ENCODE peak calls at places on chromosome 14, in four cellular contexts. H, I, L and G are unnamed samples.

GRCh38 chr14:62696261-62696968 is 348.8 kb downstream of the KCNH5 start:
- DNase-seq in H (peak; percentile 82), I (peak; percentile 60), L (no peak), G (peak; percentile 77)

GRCh38 chr14:24833385-24833784 is 199.4 kb upstream of the GZMB start:
- DNase-seq in H (no peak), I (no peak), L (no peak), G (no peak)

GRCh38 chr14:102827716-102828115 is 50.5 kb downstream of the TRAF3 start:
- DNase-seq in H (no peak), I (no peak), L (no peak), G (no peak)

GRCh38 chr14:59771577-59771976 is 99.0 kb downstream of the RTN1 start:
- DNase-seq in H (no peak), I (no peak), L (no peak), G (no peak)

GRCh38 chr14:81127785-81128184 is 93.0 kb downstream of the GTF2A1 start:
- DNase-seq in H (no peak), I (no peak), L (no peak), G (no peak)

GRCh38 chr14:64541261-64541970 is 875 bp downstream of the HSPA2 start:
- DNase-seq in H (peak; percentile 22), I (no peak), L (no peak), G (peak; percentile 66)

GRCh38 chr14:67207810-67208209 is 18.6 kb downstream of the GARIN2 start:
- DNase-seq in H (no peak), I (no peak), L (no peak), G (no peak)

GRCh38 chr14:101103321-101103901 is 199.9 kb upstream of the RTL1 start:
- DNase-seq in H (peak; percentile 52), I (no peak), L (no peak), G (no peak)

GRCh38 chr14:59085207-59085739 is 103.2 kb upstream of the DAAM1 start:
- DNase-seq in H (peak; percentile 47), I (no peak), L (no peak), G (peak; percentile 16)

GRCh38 chr14:54220697-54221431 is 175.9 kb upstream of the CDKN3 start:
- DNase-seq in H (no peak), I (no peak), L (no peak), G (no peak)

GRCh38 chr14:54221432-54221803 is 175.4 kb upstream of the CDKN3 start:
- DNase-seq in H (no peak), I (no peak), L (no peak), G (no peak)

GRCh38 chr14:54220122-54220691 is 176.6 kb upstream of the CDKN3 start:
- DNase-seq in H (peak; percentile 89), I (no peak), L (no peak), G (peak; percentile 66)

GRCh38 chr14:54221971-54222370 is 174.8 kb upstream of the CDKN3 start:
- DNase-seq in H (no peak), I (no peak), L (no peak), G (no peak)

DNA sequence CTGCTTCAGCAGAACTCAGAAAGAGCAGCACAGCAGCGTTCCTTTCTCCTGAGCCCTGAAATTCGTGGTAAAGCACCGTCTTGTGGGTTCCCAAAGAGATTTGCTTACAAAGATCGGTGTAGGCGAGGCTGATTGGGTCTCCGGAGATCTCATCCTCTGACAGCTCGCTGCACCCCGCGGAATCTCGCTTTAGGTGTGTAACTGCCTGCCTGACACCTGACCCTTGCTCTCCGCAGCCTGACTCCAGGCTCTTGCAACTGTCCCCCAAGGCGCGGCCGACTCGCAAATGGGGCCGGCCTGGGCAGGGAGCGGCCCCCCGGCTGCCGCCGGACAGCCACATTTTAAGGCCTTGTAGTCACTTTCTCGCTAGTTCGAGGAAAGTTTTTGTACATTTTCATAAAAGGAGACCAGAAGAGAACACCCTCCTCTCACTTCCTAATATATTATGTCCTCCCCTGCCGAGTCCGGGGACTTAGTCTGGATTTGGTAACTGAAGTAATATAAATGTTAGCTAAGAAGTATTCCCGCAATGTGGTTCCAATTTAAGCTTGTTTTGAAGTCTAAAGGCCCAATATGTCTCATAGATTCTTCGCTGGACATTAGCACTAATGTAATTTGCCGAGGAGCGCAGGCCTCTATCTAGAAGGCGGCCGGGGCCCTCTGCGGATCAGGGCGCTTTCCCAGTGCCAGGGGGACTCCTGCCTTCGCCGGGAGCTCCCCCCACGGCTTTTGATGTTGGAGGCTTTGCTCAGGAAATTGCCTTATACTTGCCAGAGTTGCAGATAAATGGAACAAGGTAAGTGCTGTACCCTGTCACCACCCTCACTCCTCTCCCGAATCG is 177.3 kb upstream of the CDKN3 start:
- DNase-seq in H (peak; percentile 63), I (no peak), L (no peak), G (peak; percentile 81)
- H3K4me2 ChIP-seq in H (peak overlapping the region; percentile 78), I (peak overlapping the region; percentile 85), L (no peak overlapping the region), G (peak overlapping the region; percentile 95)

DNA sequence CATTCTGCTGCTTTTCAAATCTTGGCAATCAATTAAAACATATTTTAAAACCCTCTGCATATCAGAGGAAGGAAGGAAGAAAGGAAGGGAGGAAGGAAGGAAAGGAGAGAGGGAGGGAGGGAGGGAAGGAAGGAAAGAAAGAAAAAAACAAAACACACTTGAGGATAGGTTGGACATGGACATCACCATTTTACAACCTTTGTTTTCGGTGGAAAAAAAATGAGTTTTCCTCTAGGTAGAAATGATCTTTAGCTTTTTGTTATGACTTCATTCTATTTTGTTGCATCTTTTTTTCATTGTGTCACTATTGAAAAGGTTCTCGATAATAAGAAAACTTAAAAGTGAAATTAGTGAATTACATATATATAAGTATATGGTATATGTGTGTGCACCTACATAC is 522.9 kb downstream of the NOVA1 start:
- DNase-seq in H (no peak), I (no peak), L (no peak), G (no peak)
- H3K4me3 ChIP-seq in H (no peak overlapping the region), I (no peak overlapping the region), L (no peak overlapping the region), G (no peak overlapping the region)

GRCh38 chr14:95515523-95516517 is 630 bp downstream of the SYNE3 start:
- DNase-seq in H (peak; percentile 79), I (peak; percentile 44), L (peak; percentile 88), G (peak; percentile 78)

GRCh38 chr14:95513261-95513660 is 3.2 kb downstream of the SYNE3 start:
- DNase-seq in H (no peak), I (no peak), L (no peak), G (no peak)

GRCh38 chr14:95516554-95517209 is at the start of gene SYNE3:
- DNase-seq in H (no peak), I (no peak), L (no peak), G (peak; percentile 53)

GRCh38 chr14:95514131-95515079 is 2.0 kb downstream of the SYNE3 start:
- DNase-seq in H (peak; percentile 92), I (no peak), L (no peak), G (peak; percentile 59)

GRCh38 chr14:95515080-95515489 is 1.4 kb downstream of the SYNE3 start:
- DNase-seq in H (no peak), I (no peak), L (no peak), G (peak; percentile 61)
- H3K4me2 ChIP-seq in H (no peak overlapping the region), I (no peak overlapping the region), L (peak overlapping the region; percentile 62), G (no peak overlapping the region)

GRCh38 chr14:85533821-85534271 is 3.9 kb downstream of the FLRT2 start:
- DNase-seq in H (peak; percentile 62), I (no peak), L (no peak), G (peak; percentile 73)

GRCh38 chr14:85531594-85532391 is 1.8 kb downstream of the FLRT2 start:
- DNase-seq in H (peak; percentile 91), I (peak; percentile 49), L (no peak), G (peak; percentile 84)

GRCh38 chr14:85532570-85532969 is 2.6 kb downstream of the FLRT2 start:
- DNase-seq in H (no peak), I (no peak), L (no peak), G (no peak)

GRCh38 chr14:85534435-85534834 is 4.5 kb downstream of the FLRT2 start:
- DNase-seq in H (no peak), I (peak; percentile 20), L (no peak), G (peak; percentile 45)

DNA sequence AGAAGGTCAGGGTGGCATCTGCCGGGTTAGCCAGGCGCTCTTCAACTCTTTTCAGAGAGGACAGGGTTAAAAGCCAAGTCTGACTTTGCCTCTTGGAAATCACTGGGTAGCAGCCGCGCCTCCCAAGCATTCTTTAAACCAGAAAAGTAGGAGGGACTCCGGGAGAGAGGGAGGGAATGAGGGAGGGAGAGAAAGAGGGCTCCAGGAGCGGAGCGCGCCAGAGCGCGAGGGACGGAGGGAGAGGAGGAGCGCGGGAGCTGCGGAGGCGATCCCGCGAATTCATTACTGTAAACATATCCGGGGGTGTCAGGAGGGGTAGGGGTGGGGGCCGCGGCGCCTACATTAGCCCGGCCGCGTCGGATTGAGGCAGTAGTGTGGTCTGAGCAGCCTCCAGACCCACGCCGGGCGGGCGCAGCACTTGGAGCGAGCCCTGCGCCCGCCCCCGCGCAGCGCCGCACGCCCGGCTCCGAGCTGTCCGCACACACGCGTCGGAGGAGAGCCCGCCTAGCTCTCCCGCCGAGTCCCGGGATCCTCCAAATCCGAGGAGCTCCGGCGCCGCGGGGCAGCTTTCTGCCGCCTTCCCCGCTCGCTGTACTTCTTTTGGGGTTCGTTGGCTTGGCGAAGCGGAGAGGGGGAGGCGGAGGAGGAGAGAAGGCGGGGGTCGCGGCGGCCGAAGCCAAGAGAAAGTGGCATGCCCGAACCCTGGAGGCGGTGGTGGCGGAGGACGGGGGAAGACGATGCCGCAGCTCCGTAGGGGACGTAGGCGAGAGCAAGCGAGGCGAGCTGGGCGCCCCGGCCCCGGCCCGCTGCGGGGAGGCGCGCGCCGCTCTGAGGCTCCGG is 3.3 kb downstream of the FLRT2 start:
- DNase-seq in H (peak; percentile 98), I (peak; percentile 76), L (no peak), G (peak; percentile 95)
- H3K4me3 ChIP-seq in H (peak overlapping the region; percentile 73), I (peak overlapping the region; percentile 91), L (no peak overlapping the region), G (peak overlapping the region; percentile 83)

GRCh38 chr14:52332269-52332668 is 18.2 kb downstream of the PTGER2 start:
- DNase-seq in H (no peak), I (no peak), L (no peak), G (no peak)
- H3K4me2 ChIP-seq in H (no peak overlapping the region), I (no peak overlapping the region), L (no peak overlapping the region), G (no peak overlapping the region)

GRCh38 chr14:22567437-22567836 is 21.6 kb downstream of the DAD1 start:
- DNase-seq in H (no peak), I (no peak), L (no peak), G (no peak)

GRCh38 chr14:22569106-22569748 is 19.8 kb downstream of the DAD1 start:
- DNase-seq in H (no peak), I (no peak), L (no peak), G (no peak)

GRCh38 chr14:22572562-22573058 is 16.4 kb downstream of the DAD1 start:
- DNase-seq in H (peak; percentile 65), I (no peak), L (no peak), G (no peak)

GRCh38 chr14:22570132-22570949 is 18.7 kb downstream of the DAD1 start:
- DNase-seq in H (peak; percentile 98), I (peak; percentile 91), L (peak; percentile 98), G (peak; percentile 98)

GRCh38 chr14:22569749-22570131 is 19.3 kb downstream of the DAD1 start:
- DNase-seq in H (no peak), I (no peak), L (no peak), G (no peak)
- H3K4me3 ChIP-seq in H (no peak overlapping the region), I (no peak overlapping the region), L (peak overlapping the region; percentile 65), G (no peak overlapping the region)

GRCh38 chr14:74910556-74910955 is 12.5 kb downstream of the RPS6KL1 start:
- DNase-seq in H (no peak), I (no peak), L (no peak), G (no peak)
- H3K4me2 ChIP-seq in H (no peak overlapping the region), I (no peak overlapping the region), L (no peak overlapping the region), G (no peak overlapping the region)

GRCh38 chr14:22448905-22449611 is 140.0 kb downstream of the DAD1 start:
- DNase-seq in H (no peak), I (no peak), L (peak; percentile 73), G (no peak)
- H3K4me3 ChIP-seq in H (no peak overlapping the region), I (no peak overlapping the region), L (peak overlapping the region; percentile 1), G (no peak overlapping the region)

GRCh38 chr14:55054098-55054497 is 2.7 kb downstream of the MAPK1IP1L start:
- DNase-seq in H (no peak), I (no peak), L (no peak), G (peak; percentile 56)
- H3K4me2 ChIP-seq in H (no peak overlapping the region), I (no peak overlapping the region), L (peak overlapping the region; percentile 19), G (no peak overlapping the region)